ENCODE peak calls at places on chromosomes 12 and 14, in five cellular contexts. I is lower leg skin, Q is HFF-Myc, E is foreskin fibroblast, C is transverse colon. Z is an unnamed sample.

GRCh38 chr14:52063107-52063506 is 5.8 kb downstream of the NID2 start:
- DNase-seq in I (no peak), Q (no peak), E (peak; percentile 43), C (no peak), Z (no peak)

GRCh38 chr14:65237023-65237814 is 134.9 kb upstream of the MAX start:
- DNase-seq in Q (no peak), C (no peak), E (peak; percentile 35), I (no peak), Z (no peak)

GRCh38 chr12:11555743-11556625 is 93.5 kb upstream of the ETV6 start:
- DNase-seq in C (peak; percentile 49), I (no peak), E (no peak), Q (no peak), Z (no peak)

GRCh38 chr14:89185919-89186849 is 230.8 kb downstream of the FOXN3 start:
- DNase-seq in Q (peak; percentile 46), I (no peak), E (peak; percentile 65), C (no peak), Z (no peak)

GRCh38 chr12:106149096-106149784 is 10.5 kb upstream of the NUAK1 start:
- DNase-seq in I (no peak), E (peak; percentile 58), C (peak; percentile 34), Q (no peak), Z (no peak)

GRCh38 chr12:25942709-25943108 is 15.8 kb upstream of the RASSF8 start:
- DNase-seq in E (peak; percentile 36), C (no peak), Q (no peak), I (no peak), Z (no peak)

GRCh38 chr12:72230589-72230988 is 41.6 kb upstream of the TRHDE start:
- DNase-seq in I (no peak), C (no peak), Q (no peak), E (peak; percentile 83), Z (no peak)

GRCh38 chr12:121697093-121697698 is 15.4 kb upstream of the TMEM120B start:
- DNase-seq in Q (no peak), E (peak; percentile 66), C (no peak), I (no peak), Z (no peak)

GRCh38 chr12:120077260-120077659 is 39.3 kb downstream of the RAB35 start:
- DNase-seq in E (no peak), I (no peak), C (no peak), Q (no peak), Z (no peak)

GRCh38 chr14:98370352-98370751 is 901.6 kb downstream of the BCL11B start:
- DNase-seq in E (no peak), Q (no peak), I (no peak), C (no peak), Z (no peak)

GRCh38 chr12:52903285-52903854 is 1.5 kb downstream of the KRT8 start:
- DNase-seq in Q (no peak), E (peak; percentile 73), C (peak; percentile 83), I (peak; percentile 46), Z (no peak)

GRCh38 chr12:15196221-15196620 is 25.0 kb downstream of the RERG start:
- DNase-seq in C (no peak), I (no peak), E (no peak), Q (no peak), Z (no peak)

GRCh38 chr12:13536219-13536910 is 339.8 kb downstream of the EMP1 start:
- DNase-seq in I (no peak), Q (no peak), E (no peak), C (no peak), Z (no peak)

GRCh38 chr12:56808954-56809353 is 45.8 kb downstream of the HSD17B6 start:
- DNase-seq in E (peak; percentile 3), I (no peak), C (no peak), Q (no peak), Z (no peak)

GRCh38 chr14:94127330-94127729 is 2.1 kb downstream of the IFI27L2 start:
- DNase-seq in Q (no peak), C (no peak), I (no peak), E (no peak), Z (no peak)

GRCh38 chr12:12319501-12320322 is 30.3 kb downstream of the MANSC1 start:
- DNase-seq in E (peak; percentile 36), C (peak; percentile 22), I (no peak), Q (no peak), Z (no peak)

GRCh38 chr14:76863724-76864407 is 37.7 kb downstream of the LRRC74A start:
- DNase-seq in Q (no peak), I (peak; percentile 49), C (peak; percentile 23), E (no peak), Z (no peak)

GRCh38 chr12:88578821-88579518 is 1.3 kb downstream of the KITLG start:
- DNase-seq in Q (no peak), I (no peak), C (peak; percentile 43), E (peak; percentile 73), Z (no peak)

GRCh38 chr14:49492151-49492550 is 94.0 kb downstream of the RPS29 start:
- DNase-seq in Q (no peak), E (no peak), C (no peak), I (no peak), Z (no peak)

GRCh38 chr12:66288121-66288520 is 14.2 kb upstream of the HELB start:
- DNase-seq in Q (no peak), E (no peak), C (no peak), I (no peak), Z (no peak)

GRCh38 chr12:113161415-113162016 is 12.0 kb downstream of the CFAP73 start:
- DNase-seq in C (no peak), E (no peak), I (no peak), Q (no peak), Z (peak; percentile 85)

GRCh38 chr12:6215932-6216494 is 15.8 kb downstream of the CD9 start:
- DNase-seq in C (peak; percentile 88), Q (peak; percentile 49), I (peak; percentile 93), E (peak; percentile 86), Z (no peak)

GRCh38 chr14:34691173-34691572 is 23.2 kb downstream of the CFL2 start:
- DNase-seq in Q (no peak), E (no peak), C (no peak), I (no peak), Z (no peak)

GRCh38 chr12:117032593-117033381 is 66.4 kb downstream of the TESC start:
- DNase-seq in Q (no peak), E (peak; percentile 63), I (no peak), C (no peak), Z (no peak)

GRCh38 chr12:69071091-69071370 is 138.1 kb upstream of the CPM start:
- DNase-seq in C (no peak), Q (no peak), I (no peak), E (no peak), Z (no peak)

GRCh38 chr14:103428732-103429556 is 43.7 kb downstream of the MARK3 start:
- DNase-seq in Q (no peak), E (no peak), C (no peak), I (no peak), Z (no peak)

GRCh38 chr12:58886474-58886873 is 33.8 kb downstream of the LRIG3 start:
- DNase-seq in C (no peak), Q (no peak), E (no peak), I (no peak), Z (no peak)

GRCh38 chr14:52833891-52834290 is 42.5 kb upstream of the GNPNAT1 start:
- DNase-seq in I (no peak), Q (no peak), E (peak; percentile 42), C (no peak), Z (no peak)

GRCh38 chr14:93019367-93019843 is 96.3 kb downstream of the ITPK1 start:
- DNase-seq in E (no peak), I (no peak), C (peak; percentile 46), Q (no peak), Z (no peak)

GRCh38 chr12:114695305-114695592 is 11.3 kb upstream of the TBX3 start:
- DNase-seq in C (no peak), E (no peak), I (no peak), Q (no peak), Z (no peak)

GRCh38 chr12:131060011-131060703 is 106.5 kb downstream of the ADGRD1 start:
- DNase-seq in I (no peak), Q (no peak), E (no peak), C (no peak), Z (no peak)

DNA sequence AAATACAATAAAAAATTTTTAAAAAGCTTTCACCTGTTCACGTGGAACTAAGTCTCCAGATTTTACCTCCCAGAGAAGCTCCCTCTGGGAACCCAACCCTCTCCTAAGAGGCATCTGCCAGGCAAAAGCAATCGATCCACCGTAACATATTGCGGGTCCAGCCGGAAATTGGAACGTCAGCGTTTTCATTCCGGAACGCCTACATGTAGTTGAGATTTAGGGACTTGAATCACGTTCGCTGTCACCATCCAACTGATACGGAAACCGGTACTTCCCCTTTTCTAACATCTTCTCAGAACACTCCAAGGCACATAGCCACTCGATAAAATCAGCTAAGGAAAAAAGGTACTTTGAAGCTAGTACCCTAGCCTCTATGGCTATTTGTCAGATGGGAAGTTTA is 70.3 kb downstream of the COX16 start:
- DNase-seq in I (no peak), Q (no peak), C (no peak), E (no peak), Z (no peak)
- H3K4me3 ChIP-seq in I (no peak overlapping the region), Q (no peak overlapping the region), C (no peak overlapping the region), E (no peak overlapping the region), Z (no peak overlapping the region)

GRCh38 chr14:67999290-67999689 is 179.7 kb downstream of the RAD51B start:
- DNase-seq in Q (no peak), I (no peak), E (peak; percentile 74), C (no peak), Z (no peak)

GRCh38 chr14:68000516-68000915 is 180.9 kb downstream of the RAD51B start:
- DNase-seq in Q (no peak), E (no peak), C (no peak), I (no peak), Z (no peak)

GRCh38 chr14:67999693-68000384 is 180.3 kb downstream of the RAD51B start:
- DNase-seq in E (peak; percentile 77), C (no peak), Q (peak; percentile 84), I (no peak), Z (no peak)

GRCh38 chr14:67996235-67996634 is 176.7 kb downstream of the RAD51B start:
- DNase-seq in E (no peak), C (no peak), I (no peak), Q (no peak), Z (no peak)

GRCh38 chr14:67998804-67999203 is 179.2 kb downstream of the RAD51B start:
- DNase-seq in C (no peak), Q (no peak), E (peak; percentile 5), I (no peak), Z (no peak)
- H3K4me3 ChIP-seq in C (no peak overlapping the region), Q (no peak overlapping the region), E (no peak overlapping the region), I (no peak overlapping the region), Z (no peak overlapping the region)

GRCh38 chr14:90781876-90782275 is 34.4 kb downstream of the TTC7B start:
- DNase-seq in E (no peak), I (no peak), Q (no peak), C (no peak), Z (no peak)
- H3K4me3 ChIP-seq in E (no peak overlapping the region), I (no peak overlapping the region), Q (no peak overlapping the region), C (no peak overlapping the region), Z (no peak overlapping the region)

GRCh38 chr14:75254381-75254821 is 24.2 kb upstream of the FOS start:
- DNase-seq in I (peak; percentile 81), E (no peak), Q (no peak), C (peak; percentile 90), Z (no peak)
- H3K4me3 ChIP-seq in I (no peak overlapping the region), E (no peak overlapping the region), Q (no peak overlapping the region), C (no peak overlapping the region), Z (no peak overlapping the region)

DNA sequence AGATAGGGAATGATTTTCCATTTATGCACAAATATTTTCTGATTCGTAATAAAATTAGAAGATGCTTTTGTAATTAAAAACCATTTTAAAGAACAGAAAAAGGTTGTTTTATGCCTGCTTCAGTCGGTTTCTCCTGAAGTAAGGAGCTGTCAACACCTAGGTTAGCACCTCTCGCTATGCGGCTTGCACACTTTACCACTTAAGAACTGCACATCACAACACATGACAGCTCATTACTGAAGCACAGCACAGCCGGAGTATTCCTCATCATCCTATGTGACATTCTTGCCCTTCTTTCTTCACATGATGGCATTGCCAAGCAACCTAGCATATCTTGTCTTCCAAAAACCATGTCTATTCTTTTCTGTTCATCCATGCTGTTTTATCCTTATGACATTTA is 5.4 kb upstream of the WIF1 start:
- DNase-seq in C (no peak), I (no peak), Q (no peak), E (no peak), Z (no peak)
- H3K4me3 ChIP-seq in C (no peak overlapping the region), I (no peak overlapping the region), Q (no peak overlapping the region), E (no peak overlapping the region), Z (no peak overlapping the region)